ENCODE peak calls at places on chromosome 4, in nine cellular contexts. Q is dorsolateral prefrontal cortex, E is heart right ventricle, R is pancreas, V is ovary, N is right lobe of liver, O is AG04450, D is DND-41, H is left lung. C is an unnamed sample.

GRCh38 chr4:113278324-113278934 is 229.0 kb downstream of the ANK2 start:
- DNase-seq in Q (no peak), E (peak; percentile 81), R (peak; percentile 15), V (peak; percentile 54), N (no peak), O (peak; percentile 61), D (peak; percentile 66), H (peak; percentile 50), C (no peak)

GRCh38 chr4:165096776-165097175 is 15.9 kb downstream of the TMEM192 start:
- DNase-seq in Q (no peak), E (no peak), R (no peak), V (no peak), N (no peak), O (no peak), D (no peak), H (no peak), C (no peak)

GRCh38 chr4:80201326-80202151 is 4.2 kb downstream of the PRDM8 start:
- DNase-seq in Q (no peak), E (peak; percentile 61), R (no peak), V (peak; percentile 79), N (peak; percentile 60), O (no peak), D (no peak), H (no peak), C (no peak)

GRCh38 chr4:77432702-77433101 is 172.9 kb upstream of the CXCL13 start:
- DNase-seq in Q (no peak), E (no peak), R (no peak), V (no peak), N (no peak), O (no peak), D (no peak), H (no peak), C (no peak)

GRCh38 chr4:73713650-73714049 is 26.7 kb upstream of the CXCL8 start:
- DNase-seq in Q (no peak), E (no peak), R (no peak), V (no peak), N (no peak), O (no peak), D (no peak), H (no peak), C (no peak)

GRCh38 chr4:164396439-164396838 is 357.5 kb upstream of the SMIM31 start:
- DNase-seq in Q (no peak), E (no peak), R (no peak), V (no peak), N (no peak), O (no peak), D (no peak), H (no peak), C (no peak)

GRCh38 chr4:83011779-83012630 is 1.4 kb upstream of the LIN54 start:
- DNase-seq in Q (peak; percentile 29), E (peak; percentile 10), R (peak; percentile 28), V (no peak), N (peak; percentile 69), O (no peak), D (peak; percentile 45), H (peak; percentile 53), C (peak; percentile 76)

GRCh38 chr4:142128529-142128928 is 492.1 kb downstream of the IL15 start:
- DNase-seq in Q (peak; percentile 34), E (peak; percentile 13), R (no peak), V (peak; percentile 57), N (no peak), O (no peak), D (no peak), H (peak; percentile 33), C (no peak)

GRCh38 chr4:108370291-108370690 is 201.6 kb upstream of the LEF1 start:
- DNase-seq in Q (no peak), E (no peak), R (no peak), V (no peak), N (no peak), O (no peak), D (peak; percentile 94), H (no peak), C (no peak)

GRCh38 chr4:41331224-41331623 is 74.5 kb downstream of the UCHL1 start:
- DNase-seq in Q (no peak), E (no peak), R (no peak), V (no peak), N (no peak), O (no peak), D (no peak), H (no peak), C (no peak)

GRCh38 chr4:31051151-31051550 is 331.0 kb downstream of the PCDH7 start:
- DNase-seq in Q (no peak), E (no peak), R (no peak), V (no peak), N (no peak), O (no peak), D (no peak), H (no peak), C (no peak)

GRCh38 chr4:8221985-8222384 is 22.9 kb downstream of the SH3TC1 start:
- DNase-seq in Q (no peak), E (no peak), R (no peak), V (no peak), N (no peak), O (no peak), D (peak; percentile 29), H (no peak), C (no peak)
- H3K27ac ChIP-seq in Q (peak overlapping the region; percentile 73), E (peak overlapping the region; percentile 24), R (no peak overlapping the region), V (no peak overlapping the region), N (no peak overlapping the region), O (no peak overlapping the region), D (peak overlapping the region; percentile 63), H (peak overlapping the region; percentile 53), C (peak overlapping the region; percentile 60)

GRCh38 chr4:99052902-99053301 is 35.7 kb downstream of the ADH5 start:
- DNase-seq in Q (no peak), E (no peak), R (no peak), V (no peak), N (no peak), O (no peak), D (no peak), H (no peak), C (no peak)

GRCh38 chr4:99043346-99043745 is 45.2 kb downstream of the ADH5 start:
- DNase-seq in Q (no peak), E (no peak), R (no peak), V (no peak), N (no peak), O (no peak), D (no peak), H (no peak), C (no peak)

GRCh38 chr4:99047710-99048109 is 40.9 kb downstream of the ADH5 start:
- DNase-seq in Q (no peak), E (no peak), R (no peak), V (no peak), N (no peak), O (no peak), D (no peak), H (no peak), C (no peak)
- TF ChIP-seq CTCF in Q (no peak), E (no peak), R (no peak), V (no peak), N (no peak), O (no peak), D (no peak), H (no peak), C (no peak)

GRCh38 chr4:65645185-65645584 is 25.1 kb downstream of the EPHA5 start:
- DNase-seq in Q (no peak), E (no peak), R (no peak), V (no peak), N (no peak), O (no peak), D (no peak), H (no peak), C (no peak)

GRCh38 chr4:65651031-65651430 is 19.3 kb downstream of the EPHA5 start:
- DNase-seq in Q (no peak), E (no peak), R (no peak), V (no peak), N (no peak), O (no peak), D (no peak), H (no peak), C (no peak)

DNA sequence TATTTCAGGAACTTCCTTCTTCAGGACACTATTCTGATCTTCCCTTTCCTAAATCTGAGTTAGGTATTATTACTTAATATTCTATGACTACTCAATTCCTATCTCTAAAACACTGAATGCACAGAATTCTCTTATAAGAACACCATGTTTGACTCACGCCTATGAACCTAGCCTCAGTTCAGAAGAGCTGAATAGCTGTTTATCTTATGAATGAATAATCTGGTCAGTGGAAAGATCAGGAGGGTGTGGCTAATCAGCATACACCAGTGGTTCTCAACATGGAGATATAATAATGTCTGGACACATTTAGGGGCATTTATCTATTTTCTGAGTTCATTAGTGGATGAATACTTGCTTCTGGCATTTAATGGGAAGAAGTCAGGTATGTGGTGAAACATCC is 24.2 kb downstream of the EPHA5 start:
- DNase-seq in Q (no peak), E (no peak), R (no peak), V (no peak), N (no peak), O (no peak), D (no peak), H (no peak), C (no peak)
- H3K4me3 ChIP-seq in Q (no peak overlapping the region), E (no peak overlapping the region), R (no peak overlapping the region), V (no peak overlapping the region), N (no peak overlapping the region), O (no peak overlapping the region), D (no peak overlapping the region), H (no peak overlapping the region), C (no peak overlapping the region)

GRCh38 chr4:38160487-38161207 is 200.4 kb downstream of the PTTG2 start:
- DNase-seq in Q (no peak), E (no peak), R (peak; percentile 82), V (no peak), N (no peak), O (peak; percentile 95), D (no peak), H (no peak), C (no peak)

GRCh38 chr4:38164346-38164745 is 204.1 kb downstream of the PTTG2 start:
- DNase-seq in Q (no peak), E (no peak), R (no peak), V (no peak), N (no peak), O (no peak), D (no peak), H (no peak), C (no peak)

GRCh38 chr4:38163216-38164006 is 203.2 kb downstream of the PTTG2 start:
- DNase-seq in Q (no peak), E (no peak), R (peak; percentile 26), V (no peak), N (no peak), O (no peak), D (no peak), H (no peak), C (no peak)

GRCh38 chr4:38162240-38162784 is 202.1 kb downstream of the PTTG2 start:
- DNase-seq in Q (no peak), E (no peak), R (peak; percentile 68), V (peak; percentile 71), N (peak; percentile 88), O (peak; percentile 77), D (no peak), H (no peak), C (no peak)

GRCh38 chr4:38161208-38162113 is 201.3 kb downstream of the PTTG2 start:
- DNase-seq in Q (no peak), E (no peak), R (no peak), V (no peak), N (no peak), O (no peak), D (no peak), H (no peak), C (no peak)
- H3K27ac ChIP-seq in Q (no peak overlapping the region), E (peak overlapping the region; percentile 38), R (peak overlapping the region; percentile 81), V (no peak overlapping the region), N (no peak overlapping the region), O (peak overlapping the region; percentile 100), D (no peak overlapping the region), H (peak overlapping the region; percentile 82), C (no peak overlapping the region)

GRCh38 chr4:27003602-27004238 is 143.1 kb downstream of the STIM2 start:
- DNase-seq in Q (no peak), E (no peak), R (no peak), V (no peak), N (no peak), O (no peak), D (no peak), H (no peak), C (no peak)
- TF ChIP-seq CTCF in Q (no peak), E (no peak), R (no peak), V (no peak), N (no peak), O (peak; percentile 31), D (no peak), H (no peak), C (no peak)

C was measured in upper lobe of right lung.